ENCODE peak calls at places on chromosomes 1 and 21, in four cellular contexts. U, O, W and P are unnamed samples. For H3K4me1 and H3K36me3, the result is how much of the 10 kb centered on the place peaks cover.

GRCh38 chr1:16387201-16388185 is 20.5 kb downstream of the SZRD1 start:
- DNase-seq in O (no peak), W (no peak), U (no peak), P (no peak)

GRCh38 chr21:43025636-43026180 is 49.9 kb downstream of the CBS start:
- DNase-seq in W (no peak), U (no peak), O (no peak), P (peak)

GRCh38 chr1:230215049-230215448 is 148.0 kb downstream of the GALNT2 start:
- DNase-seq in U (no peak), W (peak), O (no peak), P (no peak)

GRCh38 chr1:117466761-117467160 is 99.5 kb downstream of the MAN1A2 start:
- DNase-seq in U (no peak), W (no peak), O (no peak), P (no peak)

GRCh38 chr1:161177112-161177935 is at the start of gene B4GALT3:
- DNase-seq in O (peak), W (peak), U (peak), P (peak)

GRCh38 chr1:234601217-234602017 is 8.6 kb downstream of the IRF2BP2 start:
- DNase-seq in U (peak), O (peak), W (no peak), P (no peak)

GRCh38 chr1:1330366-1331067 is 563 bp upstream of the TAS1R3 start:
- DNase-seq in U (no peak), O (no peak), W (no peak), P (no peak)

GRCh38 chr1:116232989-116233514 is 121.9 kb downstream of the MAB21L3 start:
- DNase-seq in U (peak), O (peak), W (no peak), P (no peak)

GRCh38 chr1:181033128-181033798 is 520 bp upstream of the MR1 start:
- DNase-seq in U (no peak), W (no peak), O (no peak), P (no peak)

GRCh38 chr1:11505591-11506538 is 26.9 kb downstream of the DISP3 start:
- DNase-seq in U (no peak), O (no peak), W (no peak), P (no peak)

GRCh38 chr1:180898441-180899219 is 14.1 kb upstream of the KIAA1614 start:
- DNase-seq in W (no peak), O (no peak), U (no peak), P (no peak)

GRCh38 chr1:206833131-206833530 is 32.3 kb upstream of the IL20 start:
- DNase-seq in O (no peak), W (no peak), U (no peak), P (no peak)

GRCh38 chr1:226048886-226049285 is 13.6 kb upstream of the H3-3A start:
- DNase-seq in U (no peak), O (no peak), W (no peak), P (no peak)

GRCh38 chr1:13749543-13750307 is 49.7 kb downstream of the PRDM2 start:
- DNase-seq in W (peak), O (peak), U (no peak), P (peak)

GRCh38 chr1:42730988-42731387 is 9.0 kb downstream of the CLDN19 start:
- DNase-seq in O (no peak), W (no peak), U (no peak), P (no peak)

GRCh38 chr1:231460614-231461013 is 38.5 kb upstream of the EGLN1 start:
- DNase-seq in U (peak), O (peak), W (no peak), P (no peak)

GRCh38 chr1:154418898-154419619 is 13.9 kb downstream of the IL6R start:
- DNase-seq in U (no peak), W (no peak), O (no peak), P (peak)

GRCh38 chr1:115466433-115466832 is 128.4 kb upstream of the NGF start:
- DNase-seq in W (no peak), U (no peak), O (no peak), P (no peak)

GRCh38 chr1:210294991-210295773 is 33.5 kb upstream of the HHAT start:
- DNase-seq in W (no peak), O (no peak), U (no peak), P (no peak)

GRCh38 chr1:195082183-195082582 is 1526.1 kb downstream of the KCNT2 start:
- DNase-seq in O (no peak), W (no peak), U (no peak), P (no peak)

GRCh38 chr21:37368536-37369279 is 2.1 kb downstream of the DYRK1A start:
- DNase-seq in U (no peak), O (no peak), W (no peak), P (no peak)

GRCh38 chr21:37372127-37372731 is 5.7 kb downstream of the DYRK1A start:
- DNase-seq in O (no peak), W (no peak), U (no peak), P (no peak)

GRCh38 chr21:37370152-37371040 is 3.8 kb downstream of the DYRK1A start:
- DNase-seq in W (no peak), O (peak), U (no peak), P (no peak)

GRCh38 chr21:37369307-37369854 is 2.8 kb downstream of the DYRK1A start:
- DNase-seq in O (no peak), W (no peak), U (no peak), P (no peak)

GRCh38 chr21:37371041-37371397 is 4.4 kb downstream of the DYRK1A start:
- DNase-seq in U (no peak), O (no peak), W (no peak), P (no peak)
- H3K4me1 ChIP-seq in U (half or more), O (half or more), W (under half), P (half or more)

DNA sequence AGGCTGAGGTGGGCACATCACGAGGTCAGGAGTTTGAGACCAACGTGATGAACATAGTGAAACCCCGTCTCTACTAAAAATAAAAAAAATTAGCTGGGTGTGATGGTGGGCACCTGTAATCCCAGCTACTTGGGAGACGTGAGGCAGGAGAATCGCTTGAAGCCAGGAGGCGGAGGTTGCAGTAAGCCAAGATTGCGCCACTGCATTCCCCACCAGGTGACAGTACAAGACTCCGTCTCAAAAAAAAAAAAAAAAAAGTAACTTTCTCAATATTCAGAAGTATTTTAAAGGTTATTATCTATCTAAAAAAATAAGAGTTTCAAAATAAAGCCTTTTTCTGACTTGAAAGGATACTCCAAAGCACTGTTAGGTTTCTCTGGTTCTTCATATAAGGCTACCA is 5.9 kb downstream of the MYCBP start:
- DNase-seq in U (no peak), O (no peak), W (no peak), P (no peak)
- H3K36me3 ChIP-seq in U (under half), O (under half), W (under half), P (half or more)

GRCh38 chr21:41249476-41249875 is 67.1 kb upstream of the FAM3B start:
- DNase-seq in W (no peak), O (no peak), U (no peak), P (no peak)

GRCh38 chr21:41251961-41252642 is 64.5 kb upstream of the FAM3B start:
- DNase-seq in W (no peak), U (no peak), O (no peak), P (no peak)

GRCh38 chr21:41247561-41247968 is 69.0 kb upstream of the FAM3B start:
- DNase-seq in W (peak), O (no peak), U (no peak), P (no peak)

GRCh38 chr21:41247976-41248545 is 68.5 kb upstream of the FAM3B start:
- DNase-seq in O (no peak), U (no peak), W (peak), P (no peak)

GRCh38 chr21:41250519-41250918 is 66.1 kb upstream of the FAM3B start:
- DNase-seq in W (no peak), O (no peak), U (no peak), P (no peak)
- H3K4me1 ChIP-seq in W (under half), O (under half), U (under half), P (under half)

DNA sequence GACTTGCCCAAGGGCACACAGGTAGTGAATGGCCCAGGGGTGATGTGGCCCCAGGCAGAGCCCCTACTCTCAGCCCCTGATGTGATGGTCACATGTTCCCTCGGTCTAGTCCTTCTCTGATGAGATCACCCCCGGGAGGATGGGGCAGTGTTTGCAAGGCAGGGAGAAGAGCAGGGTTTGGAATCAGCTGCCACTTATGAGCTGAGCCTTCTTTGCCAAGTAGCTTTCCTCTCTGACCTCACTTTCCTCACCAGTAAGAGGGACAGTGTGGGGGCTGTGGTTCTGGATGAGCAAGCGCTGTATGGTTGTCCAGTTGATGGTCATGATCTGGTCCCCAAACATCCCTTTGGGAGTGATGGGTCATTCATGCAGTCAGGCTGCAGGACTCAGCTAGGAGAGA is 16.1 kb upstream of the PEAR1 start:
- DNase-seq in O (no peak), U (no peak), W (no peak), P (no peak)
- H3K36me3 ChIP-seq in O (under half), U (under half), W (under half), P (under half)

DNA sequence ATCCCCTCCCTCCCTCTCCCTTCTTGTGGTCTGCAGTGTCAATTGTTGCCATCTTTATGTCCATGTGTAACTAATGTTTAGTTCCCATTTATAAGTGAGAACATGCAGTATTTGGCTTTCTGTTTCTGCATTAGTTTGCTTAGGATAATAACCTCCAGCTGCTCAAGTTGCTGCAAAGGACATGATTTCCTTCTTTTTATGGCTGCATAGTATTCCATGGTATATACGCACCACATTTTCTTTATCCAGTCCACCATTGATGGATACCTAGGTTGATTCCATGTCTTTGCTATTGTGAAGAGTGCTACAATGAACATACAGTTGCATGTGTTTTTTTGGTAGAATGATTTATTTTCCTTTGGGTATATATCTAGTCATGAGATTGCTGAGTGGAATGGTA is 16.3 kb downstream of the CITED4 start:
- DNase-seq in W (no peak), O (no peak), U (no peak), P (no peak)
- H3K4me1 ChIP-seq in W (under half), O (under half), U (under half), P (under half)

GRCh38 chr1:108886292-108886691 is 9.5 kb downstream of the GPSM2 start:
- DNase-seq in O (no peak), U (no peak), W (no peak), P (no peak)

GRCh38 chr1:108893141-108893530 is 16.4 kb downstream of the GPSM2 start:
- DNase-seq in W (no peak), U (no peak), O (no peak), P (no peak)

GRCh38 chr1:108892356-108893140 is 15.8 kb downstream of the GPSM2 start:
- DNase-seq in U (no peak), O (no peak), W (no peak), P (no peak)

GRCh38 chr1:108884968-108885367 is 8.2 kb downstream of the GPSM2 start:
- DNase-seq in O (no peak), U (no peak), W (no peak), P (no peak)

DNA sequence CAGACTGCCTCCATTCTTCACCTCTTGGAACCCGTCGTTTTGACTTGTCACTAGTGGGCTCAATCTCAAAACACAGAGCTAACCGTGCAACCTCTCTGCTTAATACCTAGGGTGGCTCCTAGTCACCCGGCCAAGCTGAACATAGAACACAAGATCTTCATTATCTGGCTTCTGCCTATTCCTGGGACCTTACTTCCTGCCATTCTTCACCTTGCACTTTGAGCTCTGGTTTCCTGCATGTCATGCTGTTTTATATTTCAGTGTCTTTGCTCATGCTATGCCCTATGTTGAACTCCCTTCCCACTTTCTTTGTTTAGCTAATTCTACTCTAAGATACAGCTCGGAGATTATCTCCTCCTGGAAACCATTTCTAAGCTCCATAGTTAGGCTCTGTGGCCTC is 12.9 kb downstream of the GPSM2 start:
- DNase-seq in O (no peak), W (no peak), U (no peak), P (no peak)
- H3K36me3 ChIP-seq in O (under half), W (under half), U (under half), P (under half)

DNA sequence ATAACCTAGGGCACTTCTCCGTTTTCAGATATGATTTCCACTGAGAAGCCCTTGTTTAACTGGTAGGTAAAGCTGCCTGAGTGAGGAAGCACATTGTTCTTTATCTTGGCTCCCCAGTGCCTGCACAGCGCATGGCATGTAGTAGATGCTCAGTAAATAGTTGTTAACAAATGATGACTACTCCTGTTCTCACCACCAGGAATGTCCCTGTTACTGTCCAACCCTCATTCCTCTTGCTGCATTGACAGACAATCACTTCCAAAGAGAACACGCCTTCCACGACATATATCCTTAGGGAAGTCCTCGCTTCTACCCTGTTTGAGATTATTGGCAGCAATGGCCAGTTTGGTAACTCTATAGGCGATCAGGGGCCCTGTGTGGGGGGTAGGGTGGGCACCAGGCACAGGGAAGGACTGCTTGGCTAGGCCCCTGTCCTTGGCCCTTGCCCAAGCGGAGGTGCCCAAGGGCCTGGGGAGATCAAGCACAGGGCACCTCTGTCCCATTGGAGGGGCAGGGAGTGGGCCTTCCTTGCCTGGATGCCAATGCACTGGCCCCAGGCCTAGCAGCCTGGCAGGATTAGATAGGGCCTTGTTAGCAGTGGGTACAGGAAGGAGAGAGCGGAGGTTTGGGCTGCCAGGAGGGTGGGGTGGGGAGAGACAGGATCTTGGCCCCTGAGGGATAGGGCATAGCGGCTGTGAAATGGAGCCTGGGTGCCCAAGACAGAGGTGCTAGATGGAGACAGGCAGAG is 10.2 kb downstream of the NES start:
- DNase-seq in U (no peak), W (no peak), O (no peak), P (no peak)
- H3K4me1 ChIP-seq in U (under half), W (under half), O (under half), P (half or more)

DNA sequence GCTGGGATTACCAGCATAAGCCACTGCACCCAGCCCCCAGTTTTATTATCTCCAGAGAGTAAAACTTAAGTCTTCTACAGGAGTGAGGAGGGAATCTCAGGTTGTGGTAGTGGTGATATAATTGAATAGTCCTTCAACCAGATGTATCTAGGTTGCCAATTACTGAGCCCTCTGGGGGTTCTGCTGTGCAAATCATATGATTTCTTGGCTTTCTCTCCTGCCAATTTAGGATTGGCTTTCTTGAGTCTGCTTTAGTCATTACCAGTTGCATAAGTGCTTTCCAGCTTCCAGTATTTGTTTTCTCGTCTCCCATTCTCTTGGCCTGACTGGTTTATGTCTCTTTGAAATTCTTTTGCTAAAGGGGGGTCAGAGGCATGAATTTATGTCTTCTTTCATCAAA is 11.1 kb downstream of the CPT2 start:
- DNase-seq in W (no peak), U (no peak), O (no peak), P (no peak)
- H3K36me3 ChIP-seq in W (under half), U (half or more), O (half or more), P (half or more)

DNA sequence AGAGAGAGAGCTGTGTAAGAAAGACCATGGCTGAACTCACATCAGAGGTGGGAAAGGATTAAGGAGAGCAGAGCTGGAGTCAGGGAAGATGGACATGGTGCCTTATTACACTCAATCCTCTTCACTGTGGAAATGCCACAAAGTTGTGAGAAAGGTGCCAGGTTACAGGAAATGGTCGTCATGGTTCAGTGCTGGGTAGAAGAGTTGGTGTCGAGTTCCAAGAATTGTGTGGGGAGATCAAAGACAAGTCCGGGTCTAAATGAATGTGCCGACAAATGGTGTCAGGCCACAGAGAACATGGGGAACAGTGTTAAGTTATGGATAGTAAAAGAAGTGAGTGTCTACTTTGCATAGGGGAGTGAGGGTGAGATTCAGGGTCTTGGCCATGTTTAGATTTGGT is 40.9 kb downstream of the LAMC2 start:
- DNase-seq in W (no peak), U (no peak), O (no peak), P (no peak)
- H3K4me1 ChIP-seq in W (under half), U (under half), O (under half), P (under half)